ENCODE peak calls at places on chromosomes 4 and X, in eight cellular contexts. One of them, this sample, is unnamed.

GRCh38 chr4:4332529-4332928 is 42.5 kb downstream of the ZBTB49 start:
- DNase-seq in iPS-NIHi11: no peak
- DNase-seq in globus pallidus: no peak
- DNase-seq in DMS153: no peak
- DNase-seq in mucosa of gallbladder: no peak
- DNase-seq in AG08395: no peak
- DNase-seq in AG04450: no peak
- DNase-seq in fibroblast of mammary gland: no peak
- DNase-seq in this sample: no peak

GRCh38 chr4:85498068-85498733 is 23.3 kb downstream of the ARHGAP24 start:
- DNase-seq in AG04450: no peak
- DNase-seq in iPS-NIHi11: no peak
- DNase-seq in globus pallidus: peak; percentile 47
- DNase-seq in fibroblast of mammary gland: peak; percentile 92
- DNase-seq in mucosa of gallbladder: peak; percentile 38
- DNase-seq in DMS153: no peak
- DNase-seq in AG08395: peak; percentile 50
- DNase-seq in this sample: peak; percentile 83

GRCh38 chr4:24857996-24858395 is 54.8 kb downstream of the CCDC149 start:
- DNase-seq in mucosa of gallbladder: no peak
- DNase-seq in fibroblast of mammary gland: peak; percentile 80
- DNase-seq in iPS-NIHi11: no peak
- DNase-seq in globus pallidus: no peak
- DNase-seq in DMS153: no peak
- DNase-seq in AG08395: peak; percentile 69
- DNase-seq in AG04450: peak; percentile 23
- DNase-seq in this sample: no peak

GRCh38 chr4:3686746-3687145 is 79.4 kb upstream of the ADRA2C start:
- DNase-seq in fibroblast of mammary gland: no peak
- DNase-seq in iPS-NIHi11: no peak
- DNase-seq in globus pallidus: no peak
- DNase-seq in DMS153: no peak
- DNase-seq in AG04450: no peak
- DNase-seq in mucosa of gallbladder: no peak
- DNase-seq in AG08395: no peak
- DNase-seq in this sample: no peak

GRCh38 chr4:127151941-127152340 is 480.8 kb upstream of the INTU start:
- DNase-seq in AG08395: no peak
- DNase-seq in AG04450: no peak
- DNase-seq in globus pallidus: no peak
- DNase-seq in fibroblast of mammary gland: no peak
- DNase-seq in mucosa of gallbladder: no peak
- DNase-seq in iPS-NIHi11: no peak
- DNase-seq in DMS153: no peak
- DNase-seq in this sample: no peak

GRCh38 chr4:118927976-118928375 is 39.3 kb downstream of the SYNPO2 start:
- DNase-seq in AG08395: no peak
- DNase-seq in DMS153: no peak
- DNase-seq in fibroblast of mammary gland: no peak
- DNase-seq in AG04450: no peak
- DNase-seq in mucosa of gallbladder: peak; percentile 36
- DNase-seq in iPS-NIHi11: no peak
- DNase-seq in globus pallidus: peak; percentile 48
- DNase-seq in this sample: no peak

GRCh38 chrX:13646154-13646549 is 6.8 kb upstream of the TCEANC start:
- DNase-seq in DMS153: peak; percentile 37
- DNase-seq in AG08395: peak; percentile 60
- DNase-seq in fibroblast of mammary gland: peak; percentile 69
- DNase-seq in mucosa of gallbladder: peak; percentile 59
- DNase-seq in globus pallidus: peak; percentile 37
- DNase-seq in AG04450: no peak
- DNase-seq in iPS-NIHi11: peak; percentile 34
- DNase-seq in this sample: peak; percentile 53

GRCh38 chr4:75637827-75638226 is 7.5 kb upstream of the CDKL2 start:
- DNase-seq in fibroblast of mammary gland: no peak
- DNase-seq in DMS153: no peak
- DNase-seq in AG08395: no peak
- DNase-seq in AG04450: no peak
- DNase-seq in mucosa of gallbladder: no peak
- DNase-seq in globus pallidus: no peak
- DNase-seq in iPS-NIHi11: no peak
- DNase-seq in this sample: no peak

GRCh38 chrX:132467029-132467428 is 21.8 kb downstream of the MBNL3 start:
- DNase-seq in AG08395: peak; percentile 34
- DNase-seq in fibroblast of mammary gland: no peak
- DNase-seq in AG04450: no peak
- DNase-seq in mucosa of gallbladder: no peak
- DNase-seq in globus pallidus: no peak
- DNase-seq in DMS153: no peak
- DNase-seq in iPS-NIHi11: no peak
- DNase-seq in this sample: no peak

GRCh38 chr4:158313566-158313965 is 103.3 kb downstream of the TMEM144 start:
- DNase-seq in DMS153: no peak
- DNase-seq in fibroblast of mammary gland: peak; percentile 75
- DNase-seq in iPS-NIHi11: no peak
- DNase-seq in mucosa of gallbladder: no peak
- DNase-seq in globus pallidus: no peak
- DNase-seq in AG08395: no peak
- DNase-seq in AG04450: no peak
- DNase-seq in this sample: no peak

This sample was measured in NB4.